ENCODE peak calls at places on chromosomes 7 and 10, in seven cellular contexts. V is NCI-H524 treated with DMSO at 0.1 percent for 48 hours; P is activated naive CD8-positive, alpha-beta T cell treated with anti-CD3 and anti-CD28 coated beads, Interleukin-2, amount 50 U/mL, for 24 hours; H is T1000; L is globus pallidus; N is GM12891; O is CD8-positive, alpha-beta memory T cell. D is an unnamed sample.

GRCh38 chr7:158264881-158265742 is 322.5 kb downstream of the PTPRN2 start:
- DNase-seq in O (no peak), V (no peak), N (no peak), L (no peak), H (no peak), P (no peak), D (no peak)

GRCh38 chr10:97336942-97337719 is 2.6 kb upstream of the FRAT2 start:
- DNase-seq in N (no peak), H (no peak), L (no peak), V (no peak), O (no peak), P (no peak), D (no peak)

GRCh38 chr7:17239683-17240521 is 58.5 kb upstream of the AHR start:
- DNase-seq in L (no peak), O (no peak), P (no peak), H (no peak), N (no peak), V (no peak), D (no peak)

GRCh38 chr10:71946700-71947099 is 17.5 kb upstream of the CHST3 start:
- DNase-seq in P (no peak), N (no peak), O (no peak), V (no peak), H (no peak), L (peak; percentile 66), D (no peak)

GRCh38 chr7:36911788-36912187 is 187.5 kb upstream of the AOAH start:
- DNase-seq in H (no peak), P (no peak), N (no peak), L (no peak), O (no peak), V (no peak), D (no peak)

GRCh38 chr10:4545077-4545476 is 280.9 kb upstream of the AKR1E2 start:
- DNase-seq in H (no peak), V (no peak), L (no peak), N (no peak), P (no peak), O (no peak), D (no peak)

GRCh38 chr10:92590623-92591549 is 2.0 kb upstream of the KIF11 start:
- DNase-seq in O (no peak), P (no peak), H (peak; percentile 27), N (peak; percentile 17), V (peak; percentile 18), L (peak; percentile 59), D (peak; percentile 72)

GRCh38 chr10:29858352-29859267 is 200.8 kb downstream of the JCAD start:
- DNase-seq in L (no peak), N (no peak), O (no peak), V (no peak), H (peak; percentile 59), P (no peak), D (peak; percentile 72)

GRCh38 chr10:44575601-44576380 is 190.9 kb upstream of the CXCL12 start:
- DNase-seq in H (no peak), L (no peak), P (no peak), N (no peak), O (no peak), V (no peak), D (no peak)

GRCh38 chr10:48199580-48200377 is 74.7 kb downstream of the FRMPD2 start:
- DNase-seq in L (no peak), P (no peak), H (no peak), N (no peak), V (no peak), O (no peak), D (no peak)

GRCh38 chr7:96508371-96508770 is 186.5 kb upstream of the SLC25A13 start:
- DNase-seq in L (no peak), P (no peak), O (no peak), N (no peak), V (no peak), H (no peak), D (no peak)

GRCh38 chr10:34092891-34093290 is 722.2 kb downstream of the PARD3 start:
- DNase-seq in O (no peak), H (no peak), V (no peak), N (no peak), L (no peak), P (no peak), D (no peak)

GRCh38 chr7:52955522-52955921 is 79.9 kb upstream of the POM121L12 start:
- DNase-seq in V (no peak), N (no peak), O (no peak), P (no peak), H (no peak), L (no peak), D (no peak)

GRCh38 chr10:12511651-12512050 is 162.3 kb downstream of the CAMK1D start:
- DNase-seq in L (no peak), O (no peak), N (no peak), P (no peak), H (no peak), V (no peak), D (peak; percentile 10)

GRCh38 chr10:11729790-11730315 is 12.3 kb upstream of the ECHDC3 start:
- DNase-seq in V (no peak), N (no peak), P (no peak), L (no peak), H (no peak), O (no peak), D (no peak)

GRCh38 chr7:42071372-42072261 is 165.4 kb downstream of the GLI3 start:
- DNase-seq in O (no peak), H (no peak), P (no peak), V (no peak), N (no peak), L (no peak), D (no peak)

GRCh38 chr7:69781412-69781846 is 183.2 kb downstream of the AUTS2 start:
- DNase-seq in L (no peak), H (no peak), O (no peak), P (no peak), N (no peak), V (no peak), D (peak; percentile 46)

GRCh38 chr10:132319853-132320669 is 11.9 kb upstream of the LRRC27 start:
- DNase-seq in P (peak; percentile 44), V (no peak), L (no peak), H (peak; percentile 46), O (no peak), N (peak; percentile 65), D (peak; percentile 71)

GRCh38 chr7:40918701-40919271 is 784.0 kb downstream of the SUGCT start:
- DNase-seq in N (no peak), L (no peak), H (no peak), O (no peak), P (no peak), V (no peak), D (peak; percentile 94)

GRCh38 chr10:75404335-75405200 is 3.0 kb upstream of the ZNF503 start:
- DNase-seq in P (no peak), H (no peak), V (no peak), N (no peak), O (no peak), L (no peak), D (no peak)

GRCh38 chr10:4519691-4520402 is 306.2 kb upstream of the AKR1E2 start:
- DNase-seq in O (no peak), P (no peak), L (no peak), V (no peak), H (no peak), N (no peak), D (no peak)

GRCh38 chr7:156105337-156106106 is 293.3 kb upstream of the SHH start:
- DNase-seq in P (no peak), V (no peak), L (no peak), O (no peak), N (no peak), H (no peak), D (no peak)

GRCh38 chr7:140348161-140348849 is 50.0 kb downstream of the SLC37A3 start:
- DNase-seq in P (no peak), L (no peak), N (no peak), V (no peak), O (no peak), H (no peak), D (no peak)

GRCh38 chr7:151632750-151633515 is 113.2 kb upstream of the RHEB start:
- DNase-seq in V (no peak), H (no peak), L (peak; percentile 46), P (peak; percentile 53), N (peak; percentile 32), O (peak; percentile 38), D (no peak)

GRCh38 chr7:23062452-23062851 is 43.1 kb upstream of the KLHL7 start:
- DNase-seq in H (no peak), N (no peak), L (no peak), O (no peak), P (no peak), V (no peak), D (no peak)

GRCh38 chr7:121366852-121367431 is 29.2 kb downstream of the FAM3C start:
- DNase-seq in V (no peak), P (no peak), N (no peak), O (peak; percentile 8), H (no peak), L (peak; percentile 43), D (no peak)

GRCh38 chr7:99109108-99110051 is 34.5 kb downstream of the SMURF1 start:
- DNase-seq in L (peak; percentile 81), P (peak; percentile 27), H (no peak), V (peak; percentile 40), O (no peak), N (no peak), D (no peak)

GRCh38 chr10:24439935-24440334 is 231.0 kb downstream of the KIAA1217 start:
- DNase-seq in H (no peak), P (no peak), L (no peak), O (no peak), N (no peak), V (no peak), D (no peak)

GRCh38 chr10:133347636-133348517 is 704 bp downstream of the PRAP1 start:
- DNase-seq in N (no peak), V (no peak), H (no peak), P (no peak), O (no peak), L (no peak), D (no peak)

GRCh38 chr7:36265720-36266119 is 112.7 kb downstream of the EEPD1 start:
- DNase-seq in N (no peak), H (no peak), P (no peak), V (no peak), O (no peak), L (no peak), D (no peak)

GRCh38 chr10:48496831-48497792 is 107.8 kb downstream of the ARHGAP22 start:
- DNase-seq in O (no peak), L (no peak), N (no peak), V (no peak), P (no peak), H (no peak), D (peak; percentile 52)